ENCODE peak calls at places on chromosomes 3 and 15, in seven cellular contexts. One of them, this sample, is unnamed.

GRCh38 chr3:101762041-101762646 is 16.9 kb upstream of the NXPE3 start:
- DNase-seq in mammary epithelial cell: no peak
- DNase-seq in GM23248: peak; percentile 8
- DNase-seq in neural progenitor cell: no peak
- DNase-seq in keratinocyte: no peak
- DNase-seq in HepG2: no peak
- DNase-seq in HCT116: no peak
- DNase-seq in this sample: no peak

GRCh38 chr3:33032937-33033336 is 64.0 kb downstream of the GLB1 start:
- DNase-seq in mammary epithelial cell: peak; percentile 82
- DNase-seq in GM23248: peak; percentile 3
- DNase-seq in neural progenitor cell: no peak
- DNase-seq in keratinocyte: peak; percentile 35
- DNase-seq in HepG2: no peak
- DNase-seq in HCT116: peak; percentile 18
- DNase-seq in this sample: no peak

GRCh38 chr15:26771168-26771916 is 1.5 kb downstream of the GABRB3 start:
- DNase-seq in mammary epithelial cell: no peak
- DNase-seq in GM23248: peak; percentile 8
- DNase-seq in neural progenitor cell: peak; percentile 94
- DNase-seq in keratinocyte: no peak
- DNase-seq in HepG2: peak; percentile 2
- DNase-seq in HCT116: no peak
- DNase-seq in this sample: no peak

GRCh38 chr3:126529585-126530170 is 5.7 kb downstream of the CHST13 start:
- DNase-seq in mammary epithelial cell: no peak
- DNase-seq in GM23248: no peak
- DNase-seq in neural progenitor cell: no peak
- DNase-seq in keratinocyte: no peak
- DNase-seq in HepG2: no peak
- DNase-seq in HCT116: no peak
- DNase-seq in this sample: no peak

GRCh38 chr3:130433306-130433705 is 83.7 kb upstream of the COL6A6 start:
- DNase-seq in mammary epithelial cell: no peak
- DNase-seq in GM23248: no peak
- DNase-seq in neural progenitor cell: no peak
- DNase-seq in keratinocyte: no peak
- DNase-seq in HepG2: no peak
- DNase-seq in HCT116: no peak
- DNase-seq in this sample: no peak

GRCh38 chr3:188881954-188882641 is 289.7 kb upstream of the TPRG1 start:
- DNase-seq in mammary epithelial cell: peak; percentile 62
- DNase-seq in GM23248: peak; percentile 85
- DNase-seq in neural progenitor cell: no peak
- DNase-seq in keratinocyte: peak; percentile 52
- DNase-seq in HepG2: peak; percentile 24
- DNase-seq in HCT116: peak; percentile 79
- DNase-seq in this sample: peak; percentile 91

GRCh38 chr15:81288616-81289015 is 35.3 kb downstream of the STARD5 start:
- DNase-seq in mammary epithelial cell: no peak
- DNase-seq in GM23248: no peak
- DNase-seq in neural progenitor cell: no peak
- DNase-seq in keratinocyte: no peak
- DNase-seq in HepG2: no peak
- DNase-seq in HCT116: no peak
- DNase-seq in this sample: no peak

GRCh38 chr3:193774272-193774915 is 181.4 kb downstream of the OPA1 start:
- DNase-seq in mammary epithelial cell: no peak
- DNase-seq in GM23248: no peak
- DNase-seq in neural progenitor cell: no peak
- DNase-seq in keratinocyte: no peak
- DNase-seq in HepG2: no peak
- DNase-seq in HCT116: no peak
- DNase-seq in this sample: no peak

GRCh38 chr3:106242779-106243178 is 374.0 kb upstream of the CBLB start:
- DNase-seq in mammary epithelial cell: no peak
- DNase-seq in GM23248: no peak
- DNase-seq in neural progenitor cell: no peak
- DNase-seq in keratinocyte: no peak
- DNase-seq in HepG2: no peak
- DNase-seq in HCT116: no peak
- DNase-seq in this sample: no peak

GRCh38 chr3:27590437-27591320 is 106.5 kb upstream of the SLC4A7 start:
- DNase-seq in mammary epithelial cell: peak; percentile 41
- DNase-seq in GM23248: peak; percentile 66
- DNase-seq in neural progenitor cell: no peak
- DNase-seq in keratinocyte: no peak
- DNase-seq in HepG2: no peak
- DNase-seq in HCT116: no peak
- DNase-seq in this sample: peak; percentile 33

GRCh38 chr3:40054568-40055222 is 245.3 kb downstream of the MYRIP start:
- DNase-seq in mammary epithelial cell: no peak
- DNase-seq in GM23248: peak; percentile 75
- DNase-seq in neural progenitor cell: no peak
- DNase-seq in keratinocyte: no peak
- DNase-seq in HepG2: no peak
- DNase-seq in HCT116: no peak
- DNase-seq in this sample: no peak

GRCh38 chr15:25783607-25784131 is 79.5 kb downstream of the ATP10A start:
- DNase-seq in mammary epithelial cell: no peak
- DNase-seq in GM23248: peak; percentile 72
- DNase-seq in neural progenitor cell: peak; percentile 68
- DNase-seq in keratinocyte: no peak
- DNase-seq in HepG2: no peak
- DNase-seq in HCT116: no peak
- DNase-seq in this sample: no peak

GRCh38 chr3:197003461-197004385 is 25.9 kb downstream of the MELTF start:
- DNase-seq in mammary epithelial cell: no peak
- DNase-seq in GM23248: no peak
- DNase-seq in neural progenitor cell: peak; percentile 28
- DNase-seq in keratinocyte: no peak
- DNase-seq in HepG2: no peak
- DNase-seq in HCT116: no peak
- DNase-seq in this sample: no peak

GRCh38 chr3:42264399-42265058 is 1.5 kb downstream of the CCK start:
- DNase-seq in mammary epithelial cell: no peak
- DNase-seq in GM23248: peak; percentile 83
- DNase-seq in neural progenitor cell: no peak
- DNase-seq in keratinocyte: peak; percentile 25
- DNase-seq in HepG2: no peak
- DNase-seq in HCT116: no peak
- DNase-seq in this sample: peak; percentile 28

GRCh38 chr3:146161725-146162047 is 702 bp upstream of the PLOD2 start:
- DNase-seq in mammary epithelial cell: no peak
- DNase-seq in GM23248: peak; percentile 80
- DNase-seq in neural progenitor cell: peak; percentile 27
- DNase-seq in keratinocyte: no peak
- DNase-seq in HepG2: peak; percentile 50
- DNase-seq in HCT116: no peak
- DNase-seq in this sample: peak; percentile 72

GRCh38 chr3:45557471-45557870 is 37.1 kb upstream of the LIMD1 start:
- DNase-seq in mammary epithelial cell: no peak
- DNase-seq in GM23248: no peak
- DNase-seq in neural progenitor cell: no peak
- DNase-seq in keratinocyte: no peak
- DNase-seq in HepG2: no peak
- DNase-seq in HCT116: no peak
- DNase-seq in this sample: no peak

GRCh38 chr3:46127503-46127902 is 80.6 kb downstream of the CCR1 start:
- DNase-seq in mammary epithelial cell: peak; percentile 77
- DNase-seq in GM23248: peak; percentile 89
- DNase-seq in neural progenitor cell: no peak
- DNase-seq in keratinocyte: no peak
- DNase-seq in HepG2: peak; percentile 3
- DNase-seq in HCT116: peak; percentile 18
- DNase-seq in this sample: peak; percentile 79

GRCh38 chr15:79091204-79091867 is 756 bp upstream of the RASGRF1 start:
- DNase-seq in mammary epithelial cell: peak; percentile 22
- DNase-seq in GM23248: peak; percentile 43
- DNase-seq in neural progenitor cell: peak; percentile 75
- DNase-seq in keratinocyte: no peak
- DNase-seq in HepG2: no peak
- DNase-seq in HCT116: no peak
- DNase-seq in this sample: peak; percentile 21

GRCh38 chr15:25849431-25849921 is 13.7 kb downstream of the ATP10A start:
- DNase-seq in mammary epithelial cell: no peak
- DNase-seq in GM23248: peak; percentile 94
- DNase-seq in neural progenitor cell: peak; percentile 28
- DNase-seq in keratinocyte: no peak
- DNase-seq in HepG2: no peak
- DNase-seq in HCT116: no peak
- DNase-seq in this sample: peak; percentile 81

GRCh38 chr3:108472011-108472591 is 38.3 kb downstream of the MYH15 start:
- DNase-seq in mammary epithelial cell: peak; percentile 93
- DNase-seq in GM23248: peak; percentile 93
- DNase-seq in neural progenitor cell: no peak
- DNase-seq in keratinocyte: peak; percentile 77
- DNase-seq in HepG2: no peak
- DNase-seq in HCT116: peak; percentile 96
- DNase-seq in this sample: peak; percentile 94

GRCh38 chr3:151604941-151605340 is 128.8 kb upstream of the AADACL2 start:
- DNase-seq in mammary epithelial cell: no peak
- DNase-seq in GM23248: peak; percentile 9
- DNase-seq in neural progenitor cell: no peak
- DNase-seq in keratinocyte: no peak
- DNase-seq in HepG2: no peak
- DNase-seq in HCT116: no peak
- DNase-seq in this sample: no peak

GRCh38 chr3:187989458-187990153 is 164.4 kb upstream of the LPP start:
- DNase-seq in mammary epithelial cell: no peak
- DNase-seq in GM23248: no peak
- DNase-seq in neural progenitor cell: peak; percentile 92
- DNase-seq in keratinocyte: no peak
- DNase-seq in HepG2: no peak
- DNase-seq in HCT116: no peak
- DNase-seq in this sample: no peak

GRCh38 chr3:117350386-117350785 is 640.8 kb downstream of the TUSC7 start:
- DNase-seq in mammary epithelial cell: no peak
- DNase-seq in GM23248: no peak
- DNase-seq in neural progenitor cell: no peak
- DNase-seq in keratinocyte: no peak
- DNase-seq in HepG2: no peak
- DNase-seq in HCT116: no peak
- DNase-seq in this sample: no peak

GRCh38 chr3:53703630-53704362 is 142.4 kb downstream of the CHDH start:
- DNase-seq in mammary epithelial cell: no peak
- DNase-seq in GM23248: no peak
- DNase-seq in neural progenitor cell: no peak
- DNase-seq in keratinocyte: no peak
- DNase-seq in HepG2: no peak
- DNase-seq in HCT116: no peak
- DNase-seq in this sample: no peak

GRCh38 chr3:111669926-111670630 is 74.9 kb upstream of the ZBED2 start:
- DNase-seq in mammary epithelial cell: no peak
- DNase-seq in GM23248: peak; percentile 60
- DNase-seq in neural progenitor cell: no peak
- DNase-seq in keratinocyte: no peak
- DNase-seq in HepG2: no peak
- DNase-seq in HCT116: no peak
- DNase-seq in this sample: peak; percentile 27
- H2AFZ ChIP-seq in mammary epithelial cell: peak overlapping the region; percentile 68
- H2AFZ ChIP-seq in GM23248: peak overlapping the region; percentile 64
- H2AFZ ChIP-seq in neural progenitor cell: no peak overlapping the region
- H2AFZ ChIP-seq in keratinocyte: no peak overlapping the region
- H2AFZ ChIP-seq in HepG2: no peak overlapping the region
- H2AFZ ChIP-seq in HCT116: peak overlapping the region; percentile 75
- H2AFZ ChIP-seq in this sample: peak overlapping the region; percentile 72

DNA sequence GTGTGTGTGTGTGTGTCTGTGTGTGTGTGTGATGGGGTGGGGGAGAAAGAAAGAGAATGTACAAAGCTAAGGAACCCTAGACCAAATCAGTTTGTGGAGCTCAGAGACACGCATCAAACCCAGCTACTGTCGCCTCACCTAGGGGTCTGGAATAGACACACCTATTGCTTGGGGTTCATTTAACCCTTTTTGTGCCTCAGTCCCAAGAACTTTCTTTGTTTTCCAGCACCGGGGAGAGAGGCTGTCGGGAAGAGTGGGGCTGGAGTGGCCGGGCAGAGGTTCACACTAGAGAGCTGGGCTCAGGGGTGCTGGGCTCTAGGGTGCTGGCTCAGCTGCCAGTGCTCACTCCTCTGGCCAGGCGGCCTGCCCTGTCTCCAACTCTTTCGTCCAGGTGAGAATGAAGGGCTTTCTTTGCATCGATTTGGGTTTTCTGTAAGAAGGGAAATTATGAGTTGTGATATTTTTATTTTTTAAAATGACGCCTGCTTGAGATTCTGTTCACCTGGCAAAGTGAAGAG is 221.5 kb downstream of the MEIS2 start:
- DNase-seq in mammary epithelial cell: no peak
- DNase-seq in GM23248: no peak
- DNase-seq in neural progenitor cell: peak; percentile 18
- DNase-seq in keratinocyte: no peak
- DNase-seq in HepG2: no peak
- DNase-seq in HCT116: no peak
- DNase-seq in this sample: no peak
- H3K4me2 ChIP-seq in mammary epithelial cell: no peak overlapping the region
- H3K4me2 ChIP-seq in GM23248: no peak overlapping the region
- H3K4me2 ChIP-seq in neural progenitor cell: peak overlapping the region; percentile 86
- H3K4me2 ChIP-seq in keratinocyte: no peak overlapping the region
- H3K4me2 ChIP-seq in HepG2: no peak overlapping the region
- H3K4me2 ChIP-seq in HCT116: no peak overlapping the region
- H3K4me2 ChIP-seq in this sample: no peak overlapping the region

GRCh38 chr15:33311312-33311971 is 675 bp downstream of the RYR3 start:
- DNase-seq in mammary epithelial cell: no peak
- DNase-seq in GM23248: peak; percentile 2
- DNase-seq in neural progenitor cell: peak; percentile 67
- DNase-seq in keratinocyte: no peak
- DNase-seq in HepG2: no peak
- DNase-seq in HCT116: no peak
- DNase-seq in this sample: no peak
- TF ChIP-seq EZH2 in mammary epithelial cell: no peak
- TF ChIP-seq EZH2 in GM23248: no peak
- TF ChIP-seq EZH2 in neural progenitor cell: no peak
- TF ChIP-seq EZH2 in keratinocyte: peak; percentile 49
- TF ChIP-seq EZH2 in HepG2: no peak
- TF ChIP-seq EZH2 in HCT116: no peak
- TF ChIP-seq EZH2 in this sample: peak; percentile 53

GRCh38 chr3:14921034-14921616 is 26.3 kb upstream of the NR2C2 start:
- DNase-seq in mammary epithelial cell: peak; percentile 69
- DNase-seq in GM23248: peak; percentile 93
- DNase-seq in neural progenitor cell: peak; percentile 90
- DNase-seq in keratinocyte: peak; percentile 83
- DNase-seq in HepG2: peak; percentile 68
- DNase-seq in HCT116: peak; percentile 65
- DNase-seq in this sample: peak; percentile 76

GRCh38 chr3:14921811-14922705 is 25.3 kb upstream of the NR2C2 start:
- DNase-seq in mammary epithelial cell: no peak
- DNase-seq in GM23248: peak; percentile 35
- DNase-seq in neural progenitor cell: no peak
- DNase-seq in keratinocyte: no peak
- DNase-seq in HepG2: no peak
- DNase-seq in HCT116: no peak
- DNase-seq in this sample: no peak

GRCh38 chr3:14922863-14923262 is 24.5 kb upstream of the NR2C2 start:
- DNase-seq in mammary epithelial cell: no peak
- DNase-seq in GM23248: no peak
- DNase-seq in neural progenitor cell: no peak
- DNase-seq in keratinocyte: no peak
- DNase-seq in HepG2: no peak
- DNase-seq in HCT116: no peak
- DNase-seq in this sample: no peak

GRCh38 chr3:14925729-14926591 is 21.4 kb upstream of the NR2C2 start:
- DNase-seq in mammary epithelial cell: peak; percentile 39
- DNase-seq in GM23248: peak; percentile 72
- DNase-seq in neural progenitor cell: peak; percentile 80
- DNase-seq in keratinocyte: peak; percentile 21
- DNase-seq in HepG2: peak; percentile 62
- DNase-seq in HCT116: peak; percentile 66
- DNase-seq in this sample: peak; percentile 56

GRCh38 chr3:14923476-14923875 is 23.9 kb upstream of the NR2C2 start:
- DNase-seq in mammary epithelial cell: no peak
- DNase-seq in GM23248: no peak
- DNase-seq in neural progenitor cell: no peak
- DNase-seq in keratinocyte: no peak
- DNase-seq in HepG2: no peak
- DNase-seq in HCT116: no peak
- DNase-seq in this sample: no peak
- H2AFZ ChIP-seq in mammary epithelial cell: no peak overlapping the region
- H2AFZ ChIP-seq in GM23248: no peak overlapping the region
- H2AFZ ChIP-seq in neural progenitor cell: no peak overlapping the region
- H2AFZ ChIP-seq in keratinocyte: no peak overlapping the region
- H2AFZ ChIP-seq in HepG2: no peak overlapping the region
- H2AFZ ChIP-seq in HCT116: no peak overlapping the region
- H2AFZ ChIP-seq in this sample: no peak overlapping the region

This sample was measured in fibroblast of lung.